ENCODE peak calls at places on chromosomes 12 and 14, in eight cellular contexts. V is heart right ventricle; O is HepG2; E is body of pancreas; N is cardiac muscle cell; D is CD4-positive, CD25-positive, alpha-beta regulatory T cell; B is fibroblast of pulmonary artery; A is OCI-LY7. I is an unnamed sample.

GRCh38 chr14:90615444-90616095 is 200.7 kb downstream of the TTC7B start:
- DNase-seq in V (no peak), N (no peak), B (no peak), O (no peak), D (no peak), A (no peak), E (no peak), I (no peak)

GRCh38 chr14:80427101-80427500 is 215.8 kb upstream of the DIO2 start:
- DNase-seq in N (peak), D (no peak), A (no peak), B (peak), E (no peak), V (no peak), O (no peak), I (no peak)

GRCh38 chr12:127247937-127248336 is 1019.0 kb upstream of the TMEM132C start:
- DNase-seq in B (no peak), V (no peak), N (no peak), D (no peak), A (no peak), E (no peak), O (no peak), I (no peak)

GRCh38 chr14:75088566-75089373 is 19.3 kb downstream of the ZC2HC1C start:
- DNase-seq in E (peak), O (peak), V (no peak), D (peak), N (peak), B (peak), A (peak), I (peak)

GRCh38 chr12:8471093-8471492 is 15.3 kb downstream of the CLEC6A start:
- DNase-seq in E (no peak), O (no peak), N (no peak), V (no peak), D (no peak), A (no peak), B (no peak), I (no peak)

GRCh38 chr12:3753549-3754284 is 808 bp upstream of the CRACR2A start:
- DNase-seq in V (no peak), E (no peak), B (peak), O (no peak), D (no peak), A (peak), N (peak), I (no peak)

GRCh38 chr14:51319181-51319597 is 79.1 kb downstream of the TMX1 start:
- DNase-seq in D (no peak), E (no peak), B (no peak), N (no peak), V (no peak), A (no peak), O (no peak), I (no peak)

GRCh38 chr12:129212221-129212630 is 358.9 kb downstream of the GLT1D1 start:
- DNase-seq in O (peak), B (no peak), A (no peak), D (no peak), V (no peak), E (no peak), N (no peak), I (no peak)

GRCh38 chr12:109716512-109717389 is 3.1 kb downstream of the FAM222A start:
- DNase-seq in V (peak), N (peak), A (no peak), O (peak), D (no peak), E (no peak), B (no peak), I (no peak)

GRCh38 chr12:53624453-53624852 is 1.7 kb downstream of the ATF7 start:
- DNase-seq in B (peak), D (no peak), V (no peak), E (no peak), N (peak), A (no peak), O (no peak), I (no peak)

GRCh38 chr12:122133192-122133950 is 40.6 kb downstream of the IL31 start:
- DNase-seq in N (no peak), A (no peak), B (no peak), V (peak), E (no peak), O (no peak), D (no peak), I (no peak)

GRCh38 chr12:5059358-5059757 is 15.7 kb downstream of the KCNA5 start:
- DNase-seq in A (no peak), D (no peak), E (no peak), V (no peak), N (no peak), B (no peak), O (no peak), I (no peak)

GRCh38 chr14:90693413-90693812 is 122.8 kb downstream of the TTC7B start:
- DNase-seq in V (no peak), N (no peak), A (no peak), O (no peak), B (no peak), E (no peak), D (no peak), I (no peak)

GRCh38 chr12:107670999-107671643 is 14.5 kb upstream of the PWP1 start:
- DNase-seq in V (no peak), N (peak), B (peak), D (peak), E (peak), A (peak), O (peak), I (no peak)

GRCh38 chr12:52524241-52524897 is 4.2 kb upstream of the KRT5 start:
- DNase-seq in O (no peak), E (no peak), D (no peak), N (no peak), V (no peak), B (no peak), A (no peak), I (no peak)

GRCh38 chr12:9869307-9870161 is at the start of gene CLEC2B:
- DNase-seq in O (no peak), D (peak), V (no peak), A (peak), E (no peak), N (peak), B (peak), I (no peak)

GRCh38 chr12:129241852-129242251 is 388.6 kb downstream of the GLT1D1 start:
- DNase-seq in V (no peak), E (no peak), O (no peak), B (no peak), A (no peak), N (no peak), D (no peak), I (no peak)

GRCh38 chr12:18719922-18720321 is 17.9 kb downstream of the PLCZ1 start:
- DNase-seq in B (no peak), E (no peak), N (no peak), D (no peak), A (no peak), V (no peak), O (no peak), I (no peak)

GRCh38 chr12:12954361-12954760 is 2.4 kb upstream of the GPRC5D start:
- DNase-seq in B (peak), A (no peak), E (no peak), N (no peak), O (no peak), D (no peak), V (no peak), I (no peak)

GRCh38 chr12:121218588-121219352 is 8.8 kb downstream of the P2RX4 start:
- DNase-seq in B (no peak), V (no peak), O (no peak), E (peak), N (no peak), A (no peak), D (no peak), I (no peak)

GRCh38 chr12:112347521-112347920 is 34.7 kb downstream of the HECTD4 start:
- DNase-seq in O (no peak), B (peak), N (peak), V (no peak), A (no peak), E (no peak), D (no peak), I (no peak)

GRCh38 chr12:99975321-99975720 is 9.4 kb downstream of the ANKS1B start:
- DNase-seq in A (no peak), N (no peak), O (no peak), E (no peak), V (no peak), B (no peak), D (no peak), I (no peak)

GRCh38 chr12:114935658-114936057 is 251.7 kb upstream of the TBX3 start:
- DNase-seq in E (no peak), D (no peak), A (peak), B (no peak), N (no peak), V (no peak), O (no peak), I (no peak)

GRCh38 chr12:107929436-107929835 is 154.9 kb downstream of the ASCL4 start:
- DNase-seq in N (peak), D (no peak), O (peak), E (no peak), B (peak), V (no peak), A (peak), I (peak)

GRCh38 chr12:42104087-42104486 is 40.6 kb downstream of the GXYLT1 start:
- DNase-seq in B (peak), D (peak), A (no peak), N (no peak), E (no peak), V (no peak), O (no peak), I (no peak)

GRCh38 chr12:103503546-103504480 is 8.0 kb upstream of the C12orf42 start:
- DNase-seq in V (peak), D (peak), E (peak), O (peak), N (no peak), B (no peak), A (peak), I (no peak)

GRCh38 chr12:275784-276183 is 13.1 kb upstream of the SLC6A13 start:
- DNase-seq in E (no peak), A (no peak), O (no peak), N (no peak), D (no peak), V (no peak), B (no peak), I (no peak)

GRCh38 chr12:53207042-53207441 is at the start of gene ITGB7:
- DNase-seq in A (peak), O (no peak), N (no peak), D (peak), E (no peak), B (no peak), V (no peak), I (no peak)

GRCh38 chr12:132102297-132102696 is 41.8 kb downstream of the DDX51 start:
- DNase-seq in B (no peak), D (no peak), E (no peak), N (no peak), V (no peak), O (no peak), A (no peak), I (no peak)

GRCh38 chr12:109797905-109798669 is 35.1 kb downstream of the TRPV4 start:
- DNase-seq in O (no peak), E (no peak), N (no peak), A (peak), D (no peak), V (no peak), B (no peak), I (no peak)

GRCh38 chr14:26017270-26017669 is 580.6 kb downstream of the NOVA1 start:
- DNase-seq in V (no peak), E (no peak), B (no peak), O (no peak), A (no peak), N (no peak), D (no peak), I (no peak)

GRCh38 chr12:57458665-57459054 is 925 bp upstream of the GLI1 start:
- DNase-seq in V (no peak), N (no peak), E (no peak), A (no peak), B (no peak), D (no peak), O (no peak), I (no peak)
- H3K4me3 ChIP-seq in V (peak), N (peak), E (no peak), A (peak), B (peak), D (peak), O (peak), I (peak)

GRCh38 chr14:77190977-77191376 is 9.4 kb downstream of the TMEM63C start:
- DNase-seq in B (no peak), V (no peak), D (no peak), O (no peak), E (no peak), N (no peak), A (no peak), I (no peak)
- H3K4me3 ChIP-seq in B (no peak), V (no peak), D (no peak), O (no peak), E (no peak), N (no peak), A (no peak), I (no peak)

DNA sequence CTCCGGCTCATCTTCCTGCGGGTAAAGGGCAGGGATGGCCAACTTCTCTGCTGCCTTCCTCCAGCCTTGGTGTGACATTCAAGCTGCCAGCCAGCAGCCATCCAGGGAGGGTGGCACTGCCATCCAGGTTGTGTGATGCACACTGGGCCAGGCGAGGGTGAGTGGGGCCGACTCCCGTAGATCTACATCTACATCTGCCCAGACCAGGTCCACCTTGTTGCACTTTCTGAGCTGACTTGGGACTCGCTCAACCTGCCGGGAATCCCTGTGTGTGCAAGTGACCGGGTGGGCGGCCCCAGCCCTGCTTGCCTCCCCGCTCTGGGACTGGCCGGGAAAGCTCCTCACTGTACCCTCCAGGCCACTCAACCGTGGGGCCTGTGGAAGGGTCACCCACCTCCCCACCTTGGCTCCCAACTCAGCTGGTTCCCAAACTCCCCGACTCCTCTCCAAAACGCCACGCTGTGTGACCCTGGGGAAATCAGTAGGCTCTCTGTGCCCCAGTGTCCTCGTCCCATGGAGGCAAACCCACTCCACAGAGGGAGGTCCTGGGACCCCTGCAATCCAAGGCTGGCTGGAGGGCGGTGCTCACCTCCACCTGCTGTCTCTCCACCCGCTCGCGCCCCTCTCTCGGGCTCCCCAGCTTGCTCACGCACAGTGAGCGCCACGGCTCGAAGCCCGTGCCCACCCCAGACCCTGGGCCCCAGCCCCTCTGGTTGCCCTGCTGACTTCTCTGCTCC is 14.7 kb downstream of the JAG2 start:
- DNase-seq in B (no peak), E (no peak), D (no peak), A (no peak), O (no peak), N (no peak), V (peak), I (no peak)
- H3K4me3 ChIP-seq in B (no peak), E (no peak), D (no peak), A (no peak), O (no peak), N (no peak), V (no peak), I (no peak)

DNA sequence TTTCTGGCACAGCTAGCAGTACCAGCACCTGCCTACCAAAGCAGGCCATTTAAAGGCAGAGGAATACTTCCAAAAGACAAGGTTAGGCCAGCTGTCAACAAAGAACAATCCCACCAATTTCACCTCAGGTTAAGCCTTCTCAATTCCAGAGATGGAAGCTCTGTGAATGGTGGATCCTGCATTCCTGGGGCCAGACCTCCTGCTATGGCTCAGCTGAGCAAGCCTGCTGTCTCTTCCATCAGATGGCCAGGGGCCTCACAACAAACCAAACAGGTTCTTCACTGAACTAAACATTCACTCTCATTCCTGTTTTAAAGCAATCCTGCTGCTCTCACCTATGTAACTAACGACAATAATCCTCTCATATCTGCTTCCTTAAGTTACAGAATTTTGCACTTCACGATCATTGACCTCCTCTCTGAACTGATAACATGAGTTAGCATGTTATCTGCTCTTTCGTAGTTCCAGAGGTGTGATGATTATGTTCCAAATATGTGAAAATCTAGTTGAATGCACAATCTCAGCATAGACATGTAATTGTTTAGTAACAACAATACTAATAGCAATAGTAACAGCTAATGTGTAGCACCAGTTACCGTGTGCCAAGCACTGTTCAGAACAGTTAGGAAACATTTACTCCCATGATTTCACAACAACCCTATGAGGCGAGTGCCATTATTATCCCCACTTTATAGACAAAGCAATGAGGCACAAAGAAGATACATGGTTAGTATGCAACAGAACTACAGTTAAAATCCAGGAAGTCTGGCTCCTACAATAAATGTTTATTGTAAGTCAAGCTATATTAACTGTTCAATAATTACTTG is 73.2 kb downstream of the SLC2A13 start:
- DNase-seq in O (no peak), V (no peak), N (no peak), B (no peak), D (no peak), E (no peak), A (no peak), I (no peak)
- H3K4me3 ChIP-seq in O (no peak), V (no peak), N (no peak), B (no peak), D (no peak), E (no peak), A (no peak), I (no peak)

DNA sequence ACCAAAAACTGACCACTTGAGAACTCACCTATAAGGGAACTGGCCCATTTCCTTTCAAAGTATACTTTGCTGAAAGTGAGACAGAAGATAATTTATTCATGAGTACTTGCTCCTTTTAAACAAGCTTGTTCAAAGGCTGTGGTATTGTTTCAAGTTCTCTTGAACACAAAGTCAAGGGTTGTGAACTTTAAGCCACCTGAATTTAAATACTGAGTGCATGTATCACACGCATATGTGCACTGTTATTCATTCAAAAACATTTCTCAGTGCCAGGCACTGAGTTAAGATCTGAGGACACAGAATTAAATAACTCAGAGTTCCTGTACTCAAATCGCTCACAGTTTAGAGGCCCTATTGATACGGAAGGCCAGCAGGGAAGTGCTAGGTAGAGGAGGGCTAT is 19.1 kb upstream of the LDHB start:
- DNase-seq in V (no peak), B (no peak), N (no peak), D (peak), E (no peak), O (no peak), A (no peak), I (no peak)
- H3K4me3 ChIP-seq in V (no peak), B (no peak), N (no peak), D (peak), E (no peak), O (no peak), A (no peak), I (no peak)

DNA sequence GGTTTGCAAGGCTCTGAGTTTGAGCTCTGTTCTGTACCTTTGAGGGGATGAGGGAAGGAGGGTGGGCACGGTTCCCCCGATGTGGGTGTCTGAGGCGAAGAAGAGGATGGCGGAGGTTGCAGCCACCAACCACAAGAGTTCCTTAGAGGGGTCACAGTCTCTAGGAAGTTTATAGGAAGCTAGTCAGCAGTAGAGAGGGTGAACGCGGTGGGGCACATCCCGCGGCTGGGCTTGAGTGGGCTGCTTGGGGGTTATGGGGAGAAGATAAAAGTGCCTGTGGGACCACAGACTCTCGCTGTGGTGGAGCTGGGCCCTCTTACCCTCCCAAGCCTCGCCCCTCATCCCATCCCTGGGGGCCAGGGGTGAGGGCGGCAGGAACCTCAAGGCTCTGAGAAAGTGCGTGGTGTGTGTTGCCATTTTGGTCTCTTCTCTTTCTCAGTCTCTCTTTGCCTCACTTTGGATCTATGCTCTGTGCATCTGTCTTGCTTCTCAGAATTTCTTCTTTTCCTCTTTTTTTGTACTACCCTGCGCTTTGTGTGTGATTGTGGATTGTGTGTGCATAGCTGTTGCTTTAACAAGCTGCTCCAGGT is 2.7 kb downstream of the CD4 start:
- DNase-seq in N (no peak), V (no peak), A (no peak), E (no peak), D (no peak), B (no peak), O (no peak), I (no peak)
- H3K4me3 ChIP-seq in N (no peak), V (no peak), A (no peak), E (no peak), D (peak), B (no peak), O (peak), I (no peak)

DNA sequence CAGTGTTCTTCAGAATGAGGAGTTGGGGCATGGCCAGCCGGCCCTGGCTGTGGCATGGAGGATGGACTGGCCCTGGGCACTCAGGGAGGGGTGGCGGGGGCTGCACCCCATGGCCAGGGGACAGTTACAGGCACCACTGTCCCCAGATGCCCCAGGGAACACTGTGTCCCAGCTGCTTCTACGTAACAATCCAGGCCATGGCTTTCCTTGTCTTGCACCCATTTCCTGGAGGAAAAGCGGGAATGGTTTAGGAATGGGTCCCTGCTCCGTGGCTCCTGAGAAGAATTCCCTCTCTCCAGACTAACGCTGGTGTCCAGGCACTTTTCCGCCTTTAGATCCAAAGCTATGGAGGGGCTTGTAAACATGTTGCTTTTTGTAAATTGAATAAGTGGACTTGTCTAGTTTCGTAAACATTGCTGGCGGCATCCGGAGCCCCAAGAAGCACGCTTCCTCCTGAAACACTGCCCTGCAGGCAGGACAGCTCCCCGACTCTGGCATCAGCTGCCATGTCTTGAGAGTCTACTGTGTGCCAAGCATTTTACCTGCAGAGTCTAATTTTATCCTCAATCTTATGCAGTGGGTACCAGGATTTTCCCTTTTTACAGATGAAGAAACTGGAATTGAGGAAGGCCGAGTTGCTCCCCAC is 238.3 kb downstream of the SLC41A2 start:
- DNase-seq in A (no peak), V (no peak), B (no peak), N (no peak), D (no peak), E (no peak), O (no peak), I (no peak)
- H3K4me3 ChIP-seq in A (no peak), V (peak), B (no peak), N (no peak), D (peak), E (no peak), O (peak), I (no peak)

I was measured in SK-N-MC.